ENCODE peak calls at places on chromosomes 16 and 17, in five cellular contexts. One of them, this sample, is unnamed.

GRCh38 chr16:23754594-23755483 is at the start of gene CHP2:
- DNase-seq in T-cell: no peak
- DNase-seq in activated naive CD4-positive, alpha-beta T cell treated with anti-CD3 and anti-CD28 coated beads for 36 hours: no peak
- DNase-seq in iPS DF 19.7: no peak
- DNase-seq in A549: no peak
- DNase-seq in this sample: no peak

GRCh38 chr16:588639-588888 is 1.3 kb upstream of the RAB40C start:
- DNase-seq in T-cell: peak
- DNase-seq in activated naive CD4-positive, alpha-beta T cell treated with anti-CD3 and anti-CD28 coated beads for 36 hours: peak
- DNase-seq in iPS DF 19.7: no peak
- DNase-seq in A549: peak
- DNase-seq in this sample: no peak

GRCh38 chr17:35736236-35736635 is 4.8 kb downstream of the RASL10B start:
- DNase-seq in T-cell: no peak
- DNase-seq in activated naive CD4-positive, alpha-beta T cell treated with anti-CD3 and anti-CD28 coated beads for 36 hours: no peak
- DNase-seq in iPS DF 19.7: no peak
- DNase-seq in A549: no peak
- DNase-seq in this sample: no peak

GRCh38 chr17:38585056-38585804 is 20.5 kb downstream of the SRCIN1 start:
- DNase-seq in T-cell: no peak
- DNase-seq in activated naive CD4-positive, alpha-beta T cell treated with anti-CD3 and anti-CD28 coated beads for 36 hours: no peak
- DNase-seq in iPS DF 19.7: no peak
- DNase-seq in A549: peak
- DNase-seq in this sample: no peak

GRCh38 chr17:74853048-74853397 is 6.7 kb downstream of the GRIN2C start:
- DNase-seq in T-cell: no peak
- DNase-seq in activated naive CD4-positive, alpha-beta T cell treated with anti-CD3 and anti-CD28 coated beads for 36 hours: no peak
- DNase-seq in iPS DF 19.7: no peak
- DNase-seq in A549: no peak
- DNase-seq in this sample: no peak

GRCh38 chr17:80844418-80844990 is 147.1 kb upstream of the CHMP6 start:
- DNase-seq in T-cell: no peak
- DNase-seq in activated naive CD4-positive, alpha-beta T cell treated with anti-CD3 and anti-CD28 coated beads for 36 hours: no peak
- DNase-seq in iPS DF 19.7: no peak
- DNase-seq in A549: no peak
- DNase-seq in this sample: no peak

GRCh38 chr17:75208161-75208560 is 2.7 kb downstream of the NUP85 start:
- DNase-seq in T-cell: no peak
- DNase-seq in activated naive CD4-positive, alpha-beta T cell treated with anti-CD3 and anti-CD28 coated beads for 36 hours: no peak
- DNase-seq in iPS DF 19.7: no peak
- DNase-seq in A549: no peak
- DNase-seq in this sample: no peak

GRCh38 chr16:4414187-4414909 is 2.0 kb downstream of the CORO7 start:
- DNase-seq in T-cell: peak
- DNase-seq in activated naive CD4-positive, alpha-beta T cell treated with anti-CD3 and anti-CD28 coated beads for 36 hours: peak
- DNase-seq in iPS DF 19.7: no peak
- DNase-seq in A549: no peak
- DNase-seq in this sample: peak

GRCh38 chr17:66340720-66341119 is 38.3 kb downstream of the PRKCA start:
- DNase-seq in T-cell: no peak
- DNase-seq in activated naive CD4-positive, alpha-beta T cell treated with anti-CD3 and anti-CD28 coated beads for 36 hours: no peak
- DNase-seq in iPS DF 19.7: no peak
- DNase-seq in A549: no peak
- DNase-seq in this sample: no peak

GRCh38 chr17:2542456-2542855 is 30.8 kb upstream of the METTL16 start:
- DNase-seq in T-cell: no peak
- DNase-seq in activated naive CD4-positive, alpha-beta T cell treated with anti-CD3 and anti-CD28 coated beads for 36 hours: no peak
- DNase-seq in iPS DF 19.7: no peak
- DNase-seq in A549: no peak
- DNase-seq in this sample: peak

GRCh38 chr17:33381201-33381600 is 88.1 kb upstream of the ASIC2 start:
- DNase-seq in T-cell: no peak
- DNase-seq in activated naive CD4-positive, alpha-beta T cell treated with anti-CD3 and anti-CD28 coated beads for 36 hours: no peak
- DNase-seq in iPS DF 19.7: peak
- DNase-seq in A549: no peak
- DNase-seq in this sample: no peak

GRCh38 chr17:34781571-34782108 is 179.6 kb downstream of the CCT6B start:
- DNase-seq in T-cell: no peak
- DNase-seq in activated naive CD4-positive, alpha-beta T cell treated with anti-CD3 and anti-CD28 coated beads for 36 hours: no peak
- DNase-seq in iPS DF 19.7: no peak
- DNase-seq in A549: no peak
- DNase-seq in this sample: no peak

GRCh38 chr16:57480127-57480753 is 6.1 kb downstream of the DOK4 start:
- DNase-seq in T-cell: no peak
- DNase-seq in activated naive CD4-positive, alpha-beta T cell treated with anti-CD3 and anti-CD28 coated beads for 36 hours: no peak
- DNase-seq in iPS DF 19.7: no peak
- DNase-seq in A549: peak
- DNase-seq in this sample: no peak

GRCh38 chr16:56355221-56355620 is 70.1 kb downstream of the AMFR start:
- DNase-seq in T-cell: no peak
- DNase-seq in activated naive CD4-positive, alpha-beta T cell treated with anti-CD3 and anti-CD28 coated beads for 36 hours: no peak
- DNase-seq in iPS DF 19.7: no peak
- DNase-seq in A549: no peak
- DNase-seq in this sample: no peak

GRCh38 chr17:46158323-46159296 is 34.6 kb downstream of the KANSL1 start:
- DNase-seq in T-cell: no peak
- DNase-seq in activated naive CD4-positive, alpha-beta T cell treated with anti-CD3 and anti-CD28 coated beads for 36 hours: no peak
- DNase-seq in iPS DF 19.7: no peak
- DNase-seq in A549: no peak
- DNase-seq in this sample: no peak

GRCh38 chr16:17306745-17307144 is 164.0 kb downstream of the XYLT1 start:
- DNase-seq in T-cell: no peak
- DNase-seq in activated naive CD4-positive, alpha-beta T cell treated with anti-CD3 and anti-CD28 coated beads for 36 hours: peak
- DNase-seq in iPS DF 19.7: no peak
- DNase-seq in A549: no peak
- DNase-seq in this sample: no peak

GRCh38 chr16:50025544-50025931 is 513 bp downstream of the CNEP1R1 start:
- DNase-seq in T-cell: no peak
- DNase-seq in activated naive CD4-positive, alpha-beta T cell treated with anti-CD3 and anti-CD28 coated beads for 36 hours: peak
- DNase-seq in iPS DF 19.7: no peak
- DNase-seq in A549: no peak
- DNase-seq in this sample: no peak

GRCh38 chr16:28063611-28064061 is at the start of gene GSG1L:
- DNase-seq in T-cell: no peak
- DNase-seq in activated naive CD4-positive, alpha-beta T cell treated with anti-CD3 and anti-CD28 coated beads for 36 hours: no peak
- DNase-seq in iPS DF 19.7: no peak
- DNase-seq in A549: no peak
- DNase-seq in this sample: no peak

GRCh38 chr17:61282377-61282776 is 117.3 kb upstream of the TBX2 start:
- DNase-seq in T-cell: no peak
- DNase-seq in activated naive CD4-positive, alpha-beta T cell treated with anti-CD3 and anti-CD28 coated beads for 36 hours: no peak
- DNase-seq in iPS DF 19.7: no peak
- DNase-seq in A549: no peak
- DNase-seq in this sample: no peak

GRCh38 chr17:73427198-73427597 is 115.4 kb upstream of the CDC42EP4 start:
- DNase-seq in T-cell: no peak
- DNase-seq in activated naive CD4-positive, alpha-beta T cell treated with anti-CD3 and anti-CD28 coated beads for 36 hours: no peak
- DNase-seq in iPS DF 19.7: no peak
- DNase-seq in A549: peak
- DNase-seq in this sample: no peak

GRCh38 chr17:37643829-37644228 is 583 bp upstream of the DDX52 start:
- DNase-seq in T-cell: no peak
- DNase-seq in activated naive CD4-positive, alpha-beta T cell treated with anti-CD3 and anti-CD28 coated beads for 36 hours: no peak
- DNase-seq in iPS DF 19.7: no peak
- DNase-seq in A549: peak
- DNase-seq in this sample: no peak

GRCh38 chr17:60496051-60496450 is 30.0 kb downstream of the APPBP2 start:
- DNase-seq in T-cell: no peak
- DNase-seq in activated naive CD4-positive, alpha-beta T cell treated with anti-CD3 and anti-CD28 coated beads for 36 hours: no peak
- DNase-seq in iPS DF 19.7: no peak
- DNase-seq in A549: no peak
- DNase-seq in this sample: no peak

GRCh38 chr17:79065105-79065670 is 9.4 kb upstream of the ENGASE start:
- DNase-seq in T-cell: peak
- DNase-seq in activated naive CD4-positive, alpha-beta T cell treated with anti-CD3 and anti-CD28 coated beads for 36 hours: peak
- DNase-seq in iPS DF 19.7: no peak
- DNase-seq in A549: peak
- DNase-seq in this sample: no peak

GRCh38 chr16:23235176-23235575 is 52.6 kb downstream of the SCNN1G start:
- DNase-seq in T-cell: no peak
- DNase-seq in activated naive CD4-positive, alpha-beta T cell treated with anti-CD3 and anti-CD28 coated beads for 36 hours: no peak
- DNase-seq in iPS DF 19.7: no peak
- DNase-seq in A549: no peak
- DNase-seq in this sample: no peak

GRCh38 chr16:70736454-70737376 is 50.9 kb upstream of the MTSS2 start:
- DNase-seq in T-cell: peak
- DNase-seq in activated naive CD4-positive, alpha-beta T cell treated with anti-CD3 and anti-CD28 coated beads for 36 hours: peak
- DNase-seq in iPS DF 19.7: no peak
- DNase-seq in A549: no peak
- DNase-seq in this sample: no peak

GRCh38 chr17:48596000-48596734 is 2.6 kb upstream of the HOXB5 start:
- DNase-seq in T-cell: no peak
- DNase-seq in activated naive CD4-positive, alpha-beta T cell treated with anti-CD3 and anti-CD28 coated beads for 36 hours: peak
- DNase-seq in iPS DF 19.7: no peak
- DNase-seq in A549: no peak
- DNase-seq in this sample: no peak

GRCh38 chr17:45086346-45086745 is 25.2 kb downstream of the NMT1 start:
- DNase-seq in T-cell: no peak
- DNase-seq in activated naive CD4-positive, alpha-beta T cell treated with anti-CD3 and anti-CD28 coated beads for 36 hours: no peak
- DNase-seq in iPS DF 19.7: no peak
- DNase-seq in A549: no peak
- DNase-seq in this sample: no peak

GRCh38 chr17:15124746-15125145 is 140.4 kb downstream of the PMP22 start:
- DNase-seq in T-cell: no peak
- DNase-seq in activated naive CD4-positive, alpha-beta T cell treated with anti-CD3 and anti-CD28 coated beads for 36 hours: no peak
- DNase-seq in iPS DF 19.7: no peak
- DNase-seq in A549: no peak
- DNase-seq in this sample: no peak

GRCh38 chr17:2749784-2750181 is 331 bp upstream of the CCDC92B start:
- DNase-seq in T-cell: peak
- DNase-seq in activated naive CD4-positive, alpha-beta T cell treated with anti-CD3 and anti-CD28 coated beads for 36 hours: peak
- DNase-seq in iPS DF 19.7: peak
- DNase-seq in A549: peak
- DNase-seq in this sample: peak